ENCODE peak calls at places on chromosomes 7 and 10, in four cellular contexts. F is T-helper 17 cell, E is activated T-cell treated with anti-CD3 and anti-CD28 coated beads for 1 hour, P is HS-5. J is an unnamed sample.
A peak's percentile ranks its signal among the peaks of the same experiment; 100 is the strongest.

GRCh38 chr10:45471531-45472310 is 97.7 kb downstream of the ALOX5 start:
- DNase-seq in P (no peak), E (no peak), F (no peak), J (no peak)

GRCh38 chr7:71885487-71885886 is 526.7 kb downstream of the CALN1 start:
- DNase-seq in P (no peak), E (no peak), F (no peak), J (no peak)

GRCh38 chr10:73744690-73744994 is 470 bp downstream of the SEC24C start:
- DNase-seq in E (peak; percentile 25), F (no peak), P (no peak), J (no peak)

GRCh38 chr10:94567714-94568520 is 22.3 kb downstream of the HELLS start:
- DNase-seq in E (no peak), P (no peak), F (no peak), J (no peak)

GRCh38 chr7:141577043-141577839 is 26.0 kb downstream of the AGK start:
- DNase-seq in F (no peak), P (no peak), E (no peak), J (no peak)

GRCh38 chr7:42189535-42189934 is 47.5 kb downstream of the GLI3 start:
- DNase-seq in F (no peak), P (no peak), E (no peak), J (no peak)

GRCh38 chr7:105653441-105654005 is 72.2 kb upstream of the EFCAB10 start:
- DNase-seq in E (no peak), P (no peak), F (no peak), J (no peak)

GRCh38 chr10:121610798-121611325 is 12.6 kb upstream of the FGFR2 start:
- DNase-seq in F (no peak), E (no peak), P (no peak), J (no peak)

GRCh38 chr7:96321670-96322372 is at the start of gene SLC25A13:
- DNase-seq in E (peak; percentile 35), F (peak; percentile 46), P (peak; percentile 34), J (peak; percentile 43)

GRCh38 chr7:44735403-44736165 is 13.1 kb upstream of the ZMIZ2 start:
- DNase-seq in F (no peak), P (peak; percentile 100), E (no peak), J (no peak)

GRCh38 chr10:5587151-5588079 is 62.7 kb downstream of the CALML3 start:
- DNase-seq in P (no peak), E (no peak), F (no peak), J (no peak)

GRCh38 chr10:93894516-93895378 is 969 bp downstream of the SLC35G1 start:
- DNase-seq in F (no peak), E (no peak), P (no peak), J (no peak)

GRCh38 chr7:5693529-5693928 is 87.9 kb downstream of the RNF216 start:
- DNase-seq in F (no peak), P (no peak), E (no peak), J (no peak)

GRCh38 chr7:93315896-93316295 is 83.7 kb downstream of the VPS50 start:
- DNase-seq in P (no peak), E (no peak), F (no peak), J (no peak)

GRCh38 chr7:138842111-138842510 is 44.1 kb upstream of the ATP6V0A4 start:
- DNase-seq in E (no peak), F (no peak), P (peak; percentile 26), J (no peak)

GRCh38 chr10:7151538-7151937 is 259.3 kb downstream of the SFMBT2 start:
- DNase-seq in F (no peak), E (no peak), P (no peak), J (no peak)

GRCh38 chr10:86936661-86937501 is 20.5 kb downstream of the MMRN2 start:
- DNase-seq in P (no peak), E (no peak), F (no peak), J (no peak)

GRCh38 chr10:13877154-13877909 is 290.6 kb downstream of the PRPF18 start:
- DNase-seq in E (no peak), P (no peak), F (no peak), J (no peak)

GRCh38 chr7:75943864-75944263 is 28.9 kb downstream of the POR start:
- DNase-seq in F (no peak), P (no peak), E (no peak), J (no peak)

GRCh38 chr10:132208489-132209050 is 21.8 kb downstream of the DPYSL4 start:
- DNase-seq in P (no peak), F (no peak), E (no peak), J (no peak)

GRCh38 chr7:96319444-96319843 is 2.5 kb downstream of the SLC25A13 start:
- DNase-seq in F (no peak), E (no peak), P (no peak), J (no peak)

GRCh38 chr7:159195926-159196325 is 51.3 kb upstream of the VIPR2 start:
- DNase-seq in E (no peak), F (no peak), P (no peak), J (no peak)

GRCh38 chr7:32586291-32587221 is 91.3 kb downstream of the AVL9 start:
- DNase-seq in E (no peak), F (no peak), P (peak; percentile 84), J (no peak)

GRCh38 chr7:83469076-83469475 is 179.9 kb downstream of the SEMA3E start:
- DNase-seq in P (peak; percentile 35), F (no peak), E (no peak), J (no peak)

GRCh38 chr7:158943234-158943633 is 86.9 kb downstream of the DYNC2I1 start:
- DNase-seq in E (no peak), F (no peak), P (no peak), J (no peak)

GRCh38 chr7:101747058-101747617 is 70.3 kb upstream of the CUX1 start:
- DNase-seq in F (no peak), E (no peak), P (no peak), J (no peak)

GRCh38 chr7:69342154-69342884 is 256.0 kb upstream of the AUTS2 start:
- DNase-seq in F (no peak), P (no peak), E (no peak), J (no peak)

GRCh38 chr10:21464134-21464533 is 61.3 kb downstream of the SKIDA1 start:
- DNase-seq in E (no peak), F (no peak), P (no peak), J (no peak)

GRCh38 chr7:94514140-94514889 is 4.7 kb downstream of the CASD1 start:
- DNase-seq in E (no peak), F (no peak), P (no peak), J (no peak)

GRCh38 chr10:51892965-51893658 is 193.7 kb upstream of the CSTF2T start:
- DNase-seq in F (no peak), P (no peak), E (no peak), J (no peak)

GRCh38 chr10:132239126-132240031 is 52.6 kb downstream of the DPYSL4 start:
- DNase-seq in P (no peak), F (no peak), E (no peak), J (no peak)

GRCh38 chr7:40883826-40884225 is 749.0 kb downstream of the SUGCT start:
- DNase-seq in F (no peak), E (no peak), P (no peak), J (no peak)

J was measured in effector memory CD4-positive, alpha-beta T cell.